ENCODE peak calls at places on chromosomes 5 and 9, in ten cellular contexts. V is EH; S is aorta; X is stimulated activated CD4-positive, alpha-beta T cell treated with anti-CD3 and anti-CD28 coated beads, TNF-alpha, amount 100 ng/mL, for 4 hours; K is EL; M is NCI-H1417 treated with DMSO at 0.1 percent for 48 hours; O is islet precursor cell; Z is NCI-H2081; Q is activated CD8-positive, alpha-beta memory T cell treated with anti-CD3 and anti-CD28 coated beads, Interleukin-2, amount 50 U/mL, for 48 hours; J is HT-29. W is an unnamed sample.

GRCh38 chr5:151496041-151496484 is 48.7 kb downstream of the SLC36A1 start:
- DNase-seq in V (no peak), S (no peak), X (no peak), K (no peak), M (no peak), O (peak), Z (no peak), Q (no peak), J (no peak), W (no peak)

GRCh38 chr5:159003045-159004030 is 96.4 kb downstream of the EBF1 start:
- DNase-seq in V (peak), S (no peak), X (no peak), K (peak), M (no peak), O (no peak), Z (no peak), Q (no peak), J (peak), W (no peak)

GRCh38 chr5:55070969-55071368 is 31.5 kb upstream of the GZMA start:
- DNase-seq in V (no peak), S (no peak), X (no peak), K (no peak), M (no peak), O (no peak), Z (no peak), Q (no peak), J (no peak), W (no peak)

GRCh38 chr9:12819436-12820185 is 44.8 kb downstream of the LURAP1L start:
- DNase-seq in V (peak), S (no peak), X (no peak), K (no peak), M (no peak), O (peak), Z (no peak), Q (no peak), J (peak), W (no peak)

GRCh38 chr9:124390812-124391658 is 24.2 kb downstream of the PSMB7 start:
- DNase-seq in V (peak), S (no peak), X (no peak), K (peak), M (no peak), O (no peak), Z (no peak), Q (no peak), J (no peak), W (no peak)

GRCh38 chr5:104189031-104189430 is 626.4 kb upstream of the NUDT12 start:
- DNase-seq in V (peak), S (no peak), X (no peak), K (peak), M (no peak), O (no peak), Z (no peak), Q (no peak), J (no peak), W (no peak)

GRCh38 chr9:124040186-124040920 is 28.8 kb downstream of the LHX2 start:
- DNase-seq in V (peak), S (peak), X (no peak), K (no peak), M (no peak), O (peak), Z (no peak), Q (no peak), J (no peak), W (no peak)

GRCh38 chr5:127056896-127057295 is 16.4 kb downstream of the C5orf63 start:
- DNase-seq in V (no peak), S (no peak), X (no peak), K (no peak), M (no peak), O (no peak), Z (no peak), Q (no peak), J (no peak), W (no peak)

GRCh38 chr9:15306757-15307522 is at the start of gene TTC39B:
- DNase-seq in V (peak), S (peak), X (peak), K (peak), M (no peak), O (peak), Z (peak), Q (peak), J (peak), W (peak)